ENCODE peak calls at places on chromosomes 12 and 14, in ten cellular contexts. E is activated B cell treated with CpG ODN at 0.5 μM for 24 hours, B is GM13976, C is left ventricle myocardium inferior, T is lower leg skin, I is A673, L is heart right ventricle, W is suprapubic skin, O is brain microvascular endothelial cell, X is neural progenitor cell. Q is an unnamed sample.

GRCh38 chr14:65280653-65281052 is 131.9 kb upstream of the FUT8 start:
- DNase-seq in C (no peak), I (no peak), T (no peak), E (no peak), X (no peak), W (no peak), L (no peak), B (no peak), O (no peak), Q (no peak)

GRCh38 chr12:31773867-31774266 is 45.0 kb upstream of the AMN1 start:
- DNase-seq in I (no peak), X (no peak), E (no peak), T (no peak), L (no peak), W (no peak), O (no peak), C (no peak), B (peak; percentile 34), Q (no peak)

GRCh38 chr14:91113829-91114078 is at the start of gene DGLUCY:
- DNase-seq in I (peak; percentile 87), C (peak; percentile 86), T (no peak), B (peak; percentile 80), X (no peak), W (no peak), E (no peak), O (no peak), L (peak; percentile 84), Q (peak; percentile 45)

GRCh38 chr12:54680374-54680773 is 32.2 kb upstream of the DCD start:
- DNase-seq in C (no peak), I (peak; percentile 42), B (no peak), X (peak; percentile 51), T (no peak), W (no peak), E (no peak), L (no peak), O (peak; percentile 27), Q (no peak)

GRCh38 chr14:55701638-55702037 is 121.6 kb downstream of the KTN1 start:
- DNase-seq in L (no peak), C (no peak), X (no peak), T (no peak), E (no peak), B (peak; percentile 44), I (no peak), O (no peak), W (no peak), Q (no peak)

GRCh38 chr14:68911594-68912227 is 67.4 kb downstream of the ACTN1 start:
- DNase-seq in X (peak; percentile 92), C (peak; percentile 64), E (peak; percentile 37), I (peak; percentile 87), O (peak; percentile 55), T (peak; percentile 94), L (peak; percentile 73), B (peak; percentile 88), W (peak; percentile 86), Q (peak; percentile 50)

GRCh38 chr12:94994312-94994711 is 9.2 kb downstream of the NDUFA12 start:
- DNase-seq in C (no peak), T (no peak), X (no peak), I (no peak), W (no peak), O (peak; percentile 74), B (no peak), E (no peak), L (no peak), Q (no peak)

GRCh38 chr12:225012-225411 is 11.1 kb upstream of the SLC6A12 start:
- DNase-seq in E (no peak), B (no peak), O (no peak), W (no peak), C (no peak), T (peak; percentile 42), L (no peak), I (no peak), X (no peak), Q (no peak)

GRCh38 chr12:93868771-93869170 is 191.6 kb downstream of the CRADD start:
- DNase-seq in L (no peak), O (peak; percentile 11), E (no peak), W (no peak), C (no peak), X (no peak), T (no peak), I (no peak), B (no peak), Q (no peak)

GRCh38 chr12:108980831-108981618 is 39.8 kb downstream of the SVOP start:
- DNase-seq in C (peak; percentile 47), T (no peak), O (peak; percentile 73), X (no peak), L (peak; percentile 22), I (no peak), E (no peak), W (no peak), B (no peak), Q (no peak)

DNA sequence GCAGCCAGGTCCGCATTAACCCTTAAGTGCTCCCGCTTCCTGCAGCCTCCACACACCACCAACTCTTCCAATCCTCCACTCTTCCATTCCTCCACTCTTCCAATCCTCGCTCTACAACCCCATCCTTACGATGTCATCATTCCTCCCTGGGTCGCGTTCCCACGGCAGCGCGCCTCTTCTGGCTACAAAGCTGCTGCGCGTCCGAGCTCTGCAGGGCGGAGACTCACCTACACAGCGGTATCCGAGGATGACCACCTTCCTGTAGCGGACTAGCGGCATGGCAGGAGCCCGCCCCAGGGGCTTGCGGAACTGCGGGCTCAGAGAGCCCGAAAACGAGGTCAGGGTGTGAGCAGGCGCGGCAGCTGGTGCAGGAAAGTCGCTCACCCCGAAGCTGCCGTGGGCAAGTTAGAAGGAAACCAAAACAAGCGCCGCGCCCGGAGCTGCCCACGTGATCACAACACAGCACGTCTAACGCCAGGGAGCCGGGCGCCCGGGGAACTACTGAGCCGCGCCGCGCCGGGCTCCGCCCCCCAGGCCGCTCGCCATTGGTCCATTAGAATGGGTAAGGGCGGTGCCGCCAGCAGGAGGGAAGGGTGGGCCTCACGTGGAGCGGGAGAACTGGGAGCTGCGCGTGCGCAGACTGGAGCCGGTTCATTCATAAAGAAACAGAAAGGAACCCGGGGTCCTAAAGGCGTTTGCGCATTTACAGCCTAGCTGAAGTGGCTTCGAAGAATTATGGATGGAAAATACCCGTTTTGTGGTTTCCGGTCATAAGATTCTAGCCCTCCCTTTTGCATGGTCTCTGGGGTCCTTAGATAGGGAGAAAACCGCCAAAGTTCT is at the start of gene RHEBL1:
- DNase-seq in B (peak; percentile 98), I (peak; percentile 99), T (peak; percentile 100), C (peak; percentile 99), W (peak; percentile 99), L (peak; percentile 99), X (peak; percentile 93), E (peak; percentile 98), O (peak; percentile 98), Q (peak; percentile 97)
- TF ChIP-seq CTCF in B (peak; percentile 41), I (peak; percentile 29), T (no peak), C (no peak), W (no peak), L (no peak), X (peak; percentile 10), E (no peak), O (no peak), Q (no peak)

GRCh38 chr12:120257041-120257821 is 8.3 kb downstream of the PXN start:
- DNase-seq in B (no peak), T (no peak), O (peak; percentile 89), C (peak; percentile 74), X (no peak), L (peak; percentile 72), W (no peak), I (peak; percentile 87), E (no peak), Q (no peak)
- TF ChIP-seq CTCF in B (no peak), T (no peak), O (peak; percentile 24), C (peak; percentile 42), X (no peak), L (no peak), W (no peak), I (no peak), E (no peak), Q (no peak)

GRCh38 chr12:66409195-66409871 is 107.0 kb downstream of the HELB start:
- DNase-seq in L (no peak), O (peak; percentile 66), B (no peak), C (no peak), W (no peak), T (no peak), I (peak; percentile 77), X (peak; percentile 68), E (no peak), Q (no peak)
- TF ChIP-seq CTCF in L (peak; percentile 78), O (peak; percentile 78), B (peak; percentile 17), C (peak; percentile 77), W (no peak), T (no peak), I (peak; percentile 77), X (peak; percentile 69), E (no peak), Q (no peak)

GRCh38 chr14:36524220-36524837 is 4.3 kb upstream of the NKX2-1 start:
- DNase-seq in X (peak; percentile 77), E (no peak), W (no peak), C (no peak), I (no peak), O (no peak), B (peak; percentile 20), T (no peak), L (no peak), Q (no peak)
- TF ChIP-seq CTCF in X (peak; percentile 66), E (no peak), W (no peak), C (no peak), I (peak; percentile 49), O (no peak), B (no peak), T (no peak), L (no peak), Q (no peak)

GRCh38 chr12:21542412-21542811 is 16.3 kb downstream of the SPX start:
- DNase-seq in L (no peak), I (no peak), W (no peak), C (no peak), T (no peak), O (no peak), X (no peak), E (no peak), B (no peak), Q (no peak)

GRCh38 chr12:21541773-21542172 is 15.7 kb downstream of the SPX start:
- DNase-seq in O (no peak), C (no peak), X (no peak), B (no peak), I (no peak), T (no peak), W (no peak), E (no peak), L (no peak), Q (no peak)

GRCh38 chr12:21539797-21540196 is 13.7 kb downstream of the SPX start:
- DNase-seq in E (no peak), C (no peak), I (no peak), L (no peak), X (no peak), W (no peak), O (no peak), B (no peak), T (no peak), Q (no peak)

DNA sequence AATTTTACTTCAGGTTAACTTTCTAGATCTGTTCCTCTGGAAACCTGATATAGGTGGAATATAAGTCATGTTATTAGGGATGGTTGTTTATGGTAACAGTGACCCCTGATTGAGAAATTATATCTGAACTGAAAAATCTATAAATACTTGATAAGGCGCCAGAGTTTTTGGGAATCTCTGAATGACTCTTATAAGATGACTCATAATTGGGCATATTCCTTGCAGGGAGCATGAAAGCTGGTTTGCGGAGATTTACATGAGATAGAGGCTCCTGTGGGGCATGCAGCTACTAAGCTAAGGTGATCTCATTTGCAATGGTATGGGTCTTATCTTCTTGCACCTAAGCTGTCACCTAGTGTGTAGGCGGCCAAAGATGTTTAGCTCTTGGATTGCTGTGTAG is 12.2 kb downstream of the SPX start:
- DNase-seq in B (no peak), T (no peak), E (no peak), W (no peak), X (no peak), L (no peak), I (no peak), O (no peak), C (no peak), Q (no peak)
- TF ChIP-seq CTCF in B (no peak), T (no peak), E (no peak), W (no peak), X (no peak), L (no peak), I (no peak), O (no peak), C (no peak), Q (no peak)

Q was measured in omental fat pad.